ENCODE peak calls at places on chromosomes 7 and 10, in six cellular contexts. One of them, this sample, is unnamed.

GRCh38 chr10:89814278-89814677 is 112.9 kb downstream of the KIF20B start:
- DNase-seq in ascending aorta: no peak
- DNase-seq in heart right ventricle: no peak
- DNase-seq in kidney: no peak
- DNase-seq in small intestine: no peak
- DNase-seq in aorta: no peak
- DNase-seq in this sample: no peak

GRCh38 chr7:30927040-30927439 is 15.4 kb downstream of the AQP1 start:
- DNase-seq in heart right ventricle: peak
- DNase-seq in small intestine: no peak
- DNase-seq in kidney: peak
- DNase-seq in aorta: no peak
- DNase-seq in ascending aorta: peak
- DNase-seq in this sample: no peak

GRCh38 chr10:117322258-117322657 is 53.0 kb downstream of the PDZD8 start:
- DNase-seq in aorta: no peak
- DNase-seq in ascending aorta: no peak
- DNase-seq in heart right ventricle: no peak
- DNase-seq in small intestine: no peak
- DNase-seq in kidney: no peak
- DNase-seq in this sample: no peak

GRCh38 chr7:37421820-37422219 is 26.8 kb downstream of the ELMO1 start:
- DNase-seq in ascending aorta: no peak
- DNase-seq in kidney: no peak
- DNase-seq in small intestine: no peak
- DNase-seq in heart right ventricle: no peak
- DNase-seq in aorta: no peak
- DNase-seq in this sample: no peak

GRCh38 chr10:103783686-103784085 is 71.7 kb downstream of the SH3PXD2A start:
- DNase-seq in aorta: no peak
- DNase-seq in kidney: no peak
- DNase-seq in ascending aorta: no peak
- DNase-seq in small intestine: no peak
- DNase-seq in heart right ventricle: no peak
- DNase-seq in this sample: no peak

GRCh38 chr10:49837096-49837495 is 75.0 kb upstream of the OGDHL start:
- DNase-seq in ascending aorta: no peak
- DNase-seq in kidney: no peak
- DNase-seq in heart right ventricle: no peak
- DNase-seq in aorta: no peak
- DNase-seq in small intestine: peak
- DNase-seq in this sample: no peak

GRCh38 chr7:2425749-2426148 is 22.3 kb downstream of the CHST12 start:
- DNase-seq in aorta: no peak
- DNase-seq in small intestine: no peak
- DNase-seq in ascending aorta: no peak
- DNase-seq in heart right ventricle: no peak
- DNase-seq in kidney: no peak
- DNase-seq in this sample: no peak

GRCh38 chr7:102284891-102285540 is 1.7 kb upstream of the SH2B2 start:
- DNase-seq in kidney: no peak
- DNase-seq in ascending aorta: no peak
- DNase-seq in small intestine: no peak
- DNase-seq in aorta: peak
- DNase-seq in heart right ventricle: peak
- DNase-seq in this sample: no peak

GRCh38 chr7:50599385-50599784 is 34.2 kb upstream of the DDC start:
- DNase-seq in small intestine: no peak
- DNase-seq in aorta: no peak
- DNase-seq in ascending aorta: no peak
- DNase-seq in kidney: no peak
- DNase-seq in heart right ventricle: no peak
- DNase-seq in this sample: no peak

GRCh38 chr10:91220954-91221696 is 662 bp downstream of the PCGF5 start:
- DNase-seq in ascending aorta: peak
- DNase-seq in heart right ventricle: no peak
- DNase-seq in kidney: no peak
- DNase-seq in small intestine: peak
- DNase-seq in aorta: peak
- DNase-seq in this sample: no peak

GRCh38 chr10:8183241-8183704 is 128.8 kb downstream of the GATA3 start:
- DNase-seq in heart right ventricle: no peak
- DNase-seq in small intestine: peak
- DNase-seq in kidney: no peak
- DNase-seq in ascending aorta: no peak
- DNase-seq in aorta: no peak
- DNase-seq in this sample: no peak

GRCh38 chr10:109663122-109663521 is 260.2 kb downstream of the XPNPEP1 start:
- DNase-seq in small intestine: no peak
- DNase-seq in ascending aorta: no peak
- DNase-seq in aorta: no peak
- DNase-seq in heart right ventricle: no peak
- DNase-seq in kidney: no peak
- DNase-seq in this sample: no peak

GRCh38 chr10:35635576-35635975 is 6.5 kb downstream of the FZD8 start:
- DNase-seq in heart right ventricle: no peak
- DNase-seq in kidney: no peak
- DNase-seq in ascending aorta: peak
- DNase-seq in aorta: no peak
- DNase-seq in small intestine: peak
- DNase-seq in this sample: peak

GRCh38 chr10:61408065-61408464 is 45.1 kb downstream of the TMEM26 start:
- DNase-seq in aorta: no peak
- DNase-seq in heart right ventricle: no peak
- DNase-seq in ascending aorta: no peak
- DNase-seq in small intestine: no peak
- DNase-seq in kidney: no peak
- DNase-seq in this sample: no peak

GRCh38 chr10:133231946-133232574 is 2.0 kb downstream of the UTF1 start:
- DNase-seq in heart right ventricle: no peak
- DNase-seq in kidney: no peak
- DNase-seq in small intestine: no peak
- DNase-seq in aorta: no peak
- DNase-seq in ascending aorta: no peak
- DNase-seq in this sample: no peak

GRCh38 chr7:55043691-55044090 is 24.9 kb downstream of the EGFR start:
- DNase-seq in aorta: no peak
- DNase-seq in ascending aorta: peak
- DNase-seq in kidney: no peak
- DNase-seq in heart right ventricle: no peak
- DNase-seq in small intestine: no peak
- DNase-seq in this sample: no peak

DNA sequence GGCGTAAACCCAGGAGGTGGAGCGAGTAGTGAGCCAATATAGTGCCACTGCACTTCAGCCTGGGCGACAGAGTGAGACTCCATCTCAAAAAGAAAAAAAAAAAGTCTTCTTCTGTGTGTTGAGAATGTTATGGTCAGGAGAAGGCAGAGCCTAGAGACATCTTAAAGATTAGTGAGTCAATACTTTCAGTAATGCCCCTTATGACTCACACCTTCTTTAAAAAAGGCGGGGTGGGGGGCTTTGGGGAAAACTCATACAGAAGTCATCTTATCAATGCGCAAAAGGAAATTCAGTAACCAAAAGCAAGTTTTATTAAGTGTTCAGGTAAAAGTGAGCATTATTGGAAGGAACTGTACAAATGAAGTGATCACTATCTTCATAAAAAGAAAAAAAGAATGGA is 1369.8 kb upstream of the LRRTM3 start:
- DNase-seq in kidney: no peak
- DNase-seq in small intestine: no peak
- DNase-seq in ascending aorta: no peak
- DNase-seq in heart right ventricle: no peak
- DNase-seq in aorta: no peak
- DNase-seq in this sample: no peak
- H3K27ac ChIP-seq in kidney: no peak
- H3K27ac ChIP-seq in small intestine: no peak
- H3K27ac ChIP-seq in ascending aorta: no peak
- H3K27ac ChIP-seq in heart right ventricle: no peak
- H3K27ac ChIP-seq in aorta: no peak
- H3K27ac ChIP-seq in this sample: no peak

DNA sequence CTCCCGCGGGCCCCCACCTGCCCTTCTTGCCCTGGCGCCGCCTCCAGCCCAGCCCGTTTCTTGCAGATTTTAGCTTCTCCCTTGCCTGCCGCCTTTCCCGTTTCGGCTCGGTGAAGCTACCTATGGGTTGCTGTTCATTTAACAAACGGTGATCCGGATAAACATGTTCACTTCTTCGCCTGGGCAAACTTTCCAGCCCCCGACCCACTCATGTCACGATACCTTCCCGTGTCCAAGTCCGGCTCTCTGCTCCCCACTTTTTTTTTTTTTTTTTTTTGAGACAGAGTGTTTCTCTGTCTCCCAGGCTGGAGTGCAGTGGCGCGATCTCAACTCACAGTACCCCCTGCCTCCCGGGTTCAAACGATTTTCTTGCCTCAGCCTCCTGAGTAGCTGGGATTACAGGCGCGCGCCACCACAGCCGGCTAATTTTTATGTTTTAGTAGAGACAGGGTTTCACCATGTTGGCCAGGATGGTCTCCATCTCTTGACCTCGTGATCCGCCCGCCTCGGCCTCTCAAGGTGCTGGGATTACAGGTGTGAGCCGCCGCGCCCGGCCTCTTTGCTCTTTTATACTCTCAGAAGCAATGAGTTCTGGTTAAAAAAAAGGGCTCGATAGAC is 959 bp upstream of the ZNF438 start:
- DNase-seq in aorta: no peak
- DNase-seq in kidney: peak
- DNase-seq in ascending aorta: peak
- DNase-seq in small intestine: no peak
- DNase-seq in heart right ventricle: peak
- DNase-seq in this sample: no peak
- H3K27ac ChIP-seq in aorta: peak
- H3K27ac ChIP-seq in kidney: peak
- H3K27ac ChIP-seq in ascending aorta: peak
- H3K27ac ChIP-seq in small intestine: peak
- H3K27ac ChIP-seq in heart right ventricle: peak
- H3K27ac ChIP-seq in this sample: peak

GRCh38 chr7:159023216-159023615 is 121.5 kb downstream of the VIPR2 start:
- DNase-seq in small intestine: no peak
- DNase-seq in ascending aorta: peak
- DNase-seq in kidney: peak
- DNase-seq in aorta: no peak
- DNase-seq in heart right ventricle: no peak
- DNase-seq in this sample: no peak

GRCh38 chr7:159020987-159021386 is 123.7 kb downstream of the VIPR2 start:
- DNase-seq in kidney: peak
- DNase-seq in heart right ventricle: no peak
- DNase-seq in ascending aorta: peak
- DNase-seq in aorta: no peak
- DNase-seq in small intestine: no peak
- DNase-seq in this sample: no peak

GRCh38 chr7:159023746-159024145 is 120.9 kb downstream of the VIPR2 start:
- DNase-seq in small intestine: no peak
- DNase-seq in ascending aorta: peak
- DNase-seq in heart right ventricle: no peak
- DNase-seq in kidney: no peak
- DNase-seq in aorta: no peak
- DNase-seq in this sample: no peak

GRCh38 chr7:159024280-159024951 is 120.3 kb downstream of the VIPR2 start:
- DNase-seq in small intestine: no peak
- DNase-seq in kidney: no peak
- DNase-seq in aorta: no peak
- DNase-seq in ascending aorta: peak
- DNase-seq in heart right ventricle: no peak
- DNase-seq in this sample: no peak

GRCh38 chr7:159022238-159022993 is 122.3 kb downstream of the VIPR2 start:
- DNase-seq in small intestine: no peak
- DNase-seq in ascending aorta: peak
- DNase-seq in aorta: no peak
- DNase-seq in heart right ventricle: no peak
- DNase-seq in kidney: peak
- DNase-seq in this sample: no peak
- H3K27ac ChIP-seq in small intestine: no peak
- H3K27ac ChIP-seq in ascending aorta: no peak
- H3K27ac ChIP-seq in aorta: no peak
- H3K27ac ChIP-seq in heart right ventricle: no peak
- H3K27ac ChIP-seq in kidney: no peak
- H3K27ac ChIP-seq in this sample: no peak

GRCh38 chr7:99123571-99124033 is 20.3 kb downstream of the SMURF1 start:
- DNase-seq in kidney: no peak
- DNase-seq in aorta: no peak
- DNase-seq in ascending aorta: peak
- DNase-seq in heart right ventricle: no peak
- DNase-seq in small intestine: no peak
- DNase-seq in this sample: no peak
- H3K27ac ChIP-seq in kidney: no peak
- H3K27ac ChIP-seq in aorta: peak
- H3K27ac ChIP-seq in ascending aorta: peak
- H3K27ac ChIP-seq in heart right ventricle: no peak
- H3K27ac ChIP-seq in small intestine: peak
- H3K27ac ChIP-seq in this sample: no peak

GRCh38 chr10:19541299-19541698 is 274.9 kb upstream of the PLXDC2 start:
- DNase-seq in aorta: no peak
- DNase-seq in ascending aorta: no peak
- DNase-seq in heart right ventricle: no peak
- DNase-seq in kidney: no peak
- DNase-seq in small intestine: no peak
- DNase-seq in this sample: no peak
- H3K27ac ChIP-seq in aorta: no peak
- H3K27ac ChIP-seq in ascending aorta: no peak
- H3K27ac ChIP-seq in heart right ventricle: no peak
- H3K27ac ChIP-seq in kidney: no peak
- H3K27ac ChIP-seq in small intestine: no peak
- H3K27ac ChIP-seq in this sample: no peak

DNA sequence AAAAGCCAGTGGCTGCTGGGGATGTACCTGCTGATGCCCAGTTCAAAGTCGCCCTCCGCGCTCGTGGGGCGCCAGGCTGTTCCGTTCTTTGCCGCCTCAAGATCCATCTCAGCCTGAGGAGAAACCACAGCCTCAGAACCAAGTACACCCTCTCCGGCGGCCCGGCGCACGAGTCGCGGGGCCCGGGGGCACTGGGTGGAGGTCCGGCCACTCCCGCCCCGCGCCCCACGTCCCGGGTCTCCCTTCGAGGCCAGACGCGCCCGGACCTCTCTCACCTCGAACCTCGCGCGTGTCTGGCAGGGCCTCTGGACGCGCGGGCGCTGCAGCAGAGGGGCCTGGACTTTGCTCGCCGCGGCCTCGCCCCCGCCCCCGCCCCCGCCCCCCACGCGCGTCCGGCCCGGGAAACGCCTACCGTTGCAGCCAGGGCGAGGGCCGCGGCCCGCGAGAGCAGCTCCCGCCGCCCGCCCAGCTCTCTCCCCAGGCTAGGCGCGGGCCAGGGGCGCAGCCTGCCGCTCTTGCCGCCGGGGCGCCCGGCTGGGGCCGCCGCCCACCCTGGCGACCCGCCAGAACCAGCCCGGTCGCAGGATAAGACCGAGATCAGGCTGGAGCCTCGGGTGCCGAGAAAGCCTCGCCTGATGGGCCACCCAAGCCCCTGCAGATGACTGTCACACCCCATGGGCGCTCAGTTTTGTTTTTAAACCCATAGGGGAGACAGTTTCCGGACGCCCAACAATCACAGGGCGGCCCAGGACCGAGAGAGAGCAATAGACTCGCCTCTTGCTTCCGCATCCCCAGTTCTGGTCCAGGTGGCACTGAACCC is at the start of gene ABCB4:
- DNase-seq in heart right ventricle: peak
- DNase-seq in ascending aorta: peak
- DNase-seq in aorta: peak
- DNase-seq in kidney: peak
- DNase-seq in small intestine: peak
- DNase-seq in this sample: no peak
- H3K27ac ChIP-seq in heart right ventricle: peak
- H3K27ac ChIP-seq in ascending aorta: peak
- H3K27ac ChIP-seq in aorta: peak
- H3K27ac ChIP-seq in kidney: no peak
- H3K27ac ChIP-seq in small intestine: peak
- H3K27ac ChIP-seq in this sample: no peak

GRCh38 chr7:153835104-153835503 is 217.1 kb upstream of the DPP6 start:
- DNase-seq in aorta: no peak
- DNase-seq in small intestine: no peak
- DNase-seq in ascending aorta: no peak
- DNase-seq in heart right ventricle: no peak
- DNase-seq in kidney: no peak
- DNase-seq in this sample: no peak
- H3K27ac ChIP-seq in aorta: no peak
- H3K27ac ChIP-seq in small intestine: no peak
- H3K27ac ChIP-seq in ascending aorta: no peak
- H3K27ac ChIP-seq in heart right ventricle: no peak
- H3K27ac ChIP-seq in kidney: peak
- H3K27ac ChIP-seq in this sample: no peak

This sample was measured in caudate nucleus.